ENCODE peak calls at places on chromosome 22, in five cellular contexts. U is IMR-90, L is hypothalamus, I is iPS DF 19.7, Z is small intestine. N is an unnamed sample.

GRCh38 chr22:23088199-23088604 is 17.9 kb downstream of the GNAZ start:
- DNase-seq in U (no peak), L (no peak), I (no peak), Z (no peak), N (no peak)

GRCh38 chr22:37218771-37219411 is 6.6 kb upstream of the SSTR3 start:
- DNase-seq in U (no peak), L (no peak), I (no peak), Z (peak), N (no peak)

GRCh38 chr22:19811811-19812771 is 42.6 kb downstream of the GNB1L start:
- DNase-seq in U (no peak), L (no peak), I (no peak), Z (no peak), N (no peak)

GRCh38 chr22:30694171-30694637 is 470 bp upstream of the OSBP2 start:
- DNase-seq in U (peak), L (peak), I (no peak), Z (peak), N (no peak)

GRCh38 chr22:44669725-44670027 is 32.3 kb upstream of the PRR5 start:
- DNase-seq in U (peak), L (no peak), I (no peak), Z (no peak), N (no peak)

GRCh38 chr22:49827853-49828598 is at the start of gene BRD1:
- DNase-seq in U (peak), L (peak), I (no peak), Z (peak), N (no peak)

GRCh38 chr22:19806213-19807160 is 45.9 kb downstream of the TBX1 start:
- DNase-seq in U (no peak), L (no peak), I (no peak), Z (peak), N (no peak)

GRCh38 chr22:18085188-18085587 is 7.4 kb downstream of the PEX26 start:
- DNase-seq in U (peak), L (no peak), I (no peak), Z (peak), N (no peak)

GRCh38 chr22:45210577-45211431 is 29.9 kb downstream of the KIAA0930 start:
- DNase-seq in U (no peak), L (peak), I (no peak), Z (no peak), N (peak)

GRCh38 chr22:25935266-25936058 is 193.5 kb downstream of the MYO18B start:
- DNase-seq in U (no peak), L (no peak), I (no peak), Z (no peak), N (no peak)

GRCh38 chr22:29907753-29908515 is 25.0 kb downstream of the MTMR3 start:
- DNase-seq in U (peak), L (peak), I (no peak), Z (peak), N (peak)

GRCh38 chr22:43263645-43264514 is 76.9 kb upstream of the TTLL12 start:
- DNase-seq in U (peak), L (no peak), I (no peak), Z (peak), N (no peak)

GRCh38 chr22:45284705-45285305 is at the start of gene UPK3A:
- DNase-seq in U (no peak), L (peak), I (no peak), Z (peak), N (no peak)

GRCh38 chr22:33163815-33164214 is 105.6 kb upstream of the SYN3 start:
- DNase-seq in U (no peak), L (no peak), I (no peak), Z (no peak), N (no peak)

GRCh38 chr22:46380069-46380468 is 44.6 kb downstream of the TRMU start:
- DNase-seq in U (no peak), L (no peak), I (no peak), Z (no peak), N (no peak)

GRCh38 chr22:30426395-30427353 is 1.1 kb downstream of the MTFP1 start:
- DNase-seq in U (peak), L (peak), I (no peak), Z (peak), N (peak)

N was measured in AG09319.